ENCODE peak calls at places on chromosomes 13 and 19, in five cellular contexts. M is effector memory CD4-positive, alpha-beta T cell; K is Caco-2; G is fibroblast of mammary gland; U is body of pancreas. O is an unnamed sample.
A peak's percentile ranks its signal among the peaks of the same experiment; 100 is the strongest.

GRCh38 chr19:18319591-18320135 is 3.2 kb downstream of the LSM4 start:
- DNase-seq in M (no peak), K (no peak), G (no peak), U (peak; percentile 37), O (no peak)

GRCh38 chr13:33278923-33279322 is 6.6 kb downstream of the STARD13 start:
- DNase-seq in M (no peak), K (no peak), G (peak; percentile 36), U (no peak), O (no peak)

GRCh38 chr13:42474954-42475353 is 99.0 kb upstream of the TNFSF11 start:
- DNase-seq in M (no peak), K (no peak), G (peak; percentile 69), U (no peak), O (no peak)

GRCh38 chr19:51729781-51730180 is 6.0 kb upstream of the HAS1 start:
- DNase-seq in M (no peak), K (no peak), G (peak; percentile 81), U (no peak), O (no peak)

GRCh38 chr19:17616961-17617806 is 61.7 kb downstream of the COLGALT1 start:
- DNase-seq in M (no peak), K (peak; percentile 61), G (peak; percentile 23), U (no peak), O (no peak)

GRCh38 chr19:3039125-3039524 is 10.0 kb upstream of the TLE2 start:
- DNase-seq in M (no peak), K (no peak), G (no peak), U (no peak), O (no peak)

GRCh38 chr19:21474671-21475181 is 30.7 kb upstream of the ZNF429 start:
- DNase-seq in M (peak; percentile 63), K (no peak), G (peak; percentile 33), U (peak; percentile 88), O (peak; percentile 65)

GRCh38 chr19:579842-580155 is 7.4 kb downstream of the BSG start:
- DNase-seq in M (no peak), K (no peak), G (no peak), U (no peak), O (no peak)

GRCh38 chr13:35672611-35673010 is 196.1 kb upstream of the MAB21L1 start:
- DNase-seq in M (no peak), K (no peak), G (no peak), U (no peak), O (no peak)

GRCh38 chr19:55652311-55653078 is 2.3 kb upstream of the U2AF2 start:
- DNase-seq in M (no peak), K (no peak), G (no peak), U (no peak), O (no peak)

GRCh38 chr13:44402902-44403719 is 29.5 kb downstream of the SERP2 start:
- DNase-seq in M (no peak), K (peak; percentile 49), G (no peak), U (peak; percentile 51), O (no peak)

GRCh38 chr19:53865918-53866696 is 1.6 kb upstream of the MYADM start:
- DNase-seq in M (peak; percentile 70), K (peak; percentile 71), G (peak; percentile 45), U (peak; percentile 49), O (peak; percentile 62)

GRCh38 chr13:21767032-21767431 is 96.2 kb downstream of the FGF9 start:
- DNase-seq in M (no peak), K (no peak), G (no peak), U (no peak), O (no peak)

GRCh38 chr19:2049741-2050348 is 1.2 kb downstream of the MKNK2 start:
- DNase-seq in M (peak; percentile 49), K (peak; percentile 83), G (peak; percentile 67), U (peak; percentile 96), O (peak; percentile 72)

GRCh38 chr13:73754241-73754640 is 380.0 kb downstream of the KLF12 start:
- DNase-seq in M (no peak), K (no peak), G (no peak), U (no peak), O (no peak)

GRCh38 chr13:40490086-40490723 is 176.2 kb downstream of the FOXO1 start:
- DNase-seq in M (peak; percentile 20), K (no peak), G (no peak), U (peak; percentile 33), O (no peak)

GRCh38 chr19:18086590-18087138 is at the start of gene IL12RB1:
- DNase-seq in M (peak; percentile 41), K (no peak), G (no peak), U (peak; percentile 40), O (peak; percentile 74)

GRCh38 chr19:3129112-3129511 is 6.7 kb upstream of the GNA15 start:
- DNase-seq in M (no peak), K (peak; percentile 29), G (peak; percentile 78), U (peak; percentile 48), O (no peak)

GRCh38 chr13:46210362-46211083 is 1.2 kb upstream of the LRRC63 start:
- DNase-seq in M (no peak), K (no peak), G (no peak), U (no peak), O (no peak)

GRCh38 chr13:42017264-42017663 is 31.2 kb upstream of the DGKH start:
- DNase-seq in M (no peak), K (peak; percentile 19), G (no peak), U (no peak), O (no peak)

GRCh38 chr19:35461050-35461449 is 13.0 kb downstream of the FFAR2 start:
- DNase-seq in M (no peak), K (no peak), G (no peak), U (no peak), O (no peak)

GRCh38 chr19:53521373-53522202 is 16.4 kb upstream of the ZNF331 start:
- DNase-seq in M (no peak), K (no peak), G (no peak), U (no peak), O (no peak)

GRCh38 chr13:95660981-95661581 is 15.9 kb upstream of the DNAJC3 start:
- DNase-seq in M (no peak), K (peak; percentile 67), G (peak; percentile 64), U (peak; percentile 59), O (peak; percentile 13)

GRCh38 chr19:46845959-46846459 is 4.6 kb downstream of the AP2S1 start:
- DNase-seq in M (no peak), K (no peak), G (no peak), U (no peak), O (no peak)

GRCh38 chr13:85541476-85541875 is 257.7 kb downstream of the SLITRK6 start:
- DNase-seq in M (no peak), K (no peak), G (no peak), U (no peak), O (no peak)

GRCh38 chr19:46862974-46863632 is 2.3 kb downstream of the ARHGAP35 start:
- DNase-seq in M (no peak), K (no peak), G (no peak), U (no peak), O (no peak)

GRCh38 chr19:7605490-7606222 is 10.0 kb downstream of the CAMSAP3 start:
- DNase-seq in M (no peak), K (peak; percentile 60), G (peak; percentile 26), U (peak; percentile 40), O (no peak)

GRCh38 chr13:21674271-21675009 is 3.6 kb downstream of the FGF9 start:
- DNase-seq in M (no peak), K (no peak), G (no peak), U (no peak), O (peak; percentile 24)

GRCh38 chr19:45123440-45123850 is 30.5 kb downstream of the PPP1R37 start:
- DNase-seq in M (no peak), K (peak; percentile 62), G (no peak), U (no peak), O (no peak)

GRCh38 chr19:38867176-38867780 is 10.8 kb downstream of the RINL start:
- DNase-seq in M (no peak), K (no peak), G (no peak), U (no peak), O (no peak)
- H3K4me3 ChIP-seq in M (no peak overlapping the region), K (no peak overlapping the region), G (no peak overlapping the region), U (no peak overlapping the region), O (no peak overlapping the region)

GRCh38 chr13:26785845-26786630 is 25.5 kb upstream of the GPR12 start:
- DNase-seq in M (peak; percentile 20), K (no peak), G (peak; percentile 1), U (peak; percentile 21), O (peak; percentile 76)

GRCh38 chr13:26786651-26787295 is 26.2 kb upstream of the GPR12 start:
- DNase-seq in M (no peak), K (no peak), G (no peak), U (no peak), O (no peak)

GRCh38 chr13:26787961-26788360 is 27.4 kb upstream of the GPR12 start:
- DNase-seq in M (no peak), K (no peak), G (no peak), U (no peak), O (no peak)

GRCh38 chr13:26784704-26785639 is 24.4 kb upstream of the GPR12 start:
- DNase-seq in M (no peak), K (no peak), G (no peak), U (no peak), O (no peak)
- H3K4me3 ChIP-seq in M (peak overlapping the region; percentile 45), K (no peak overlapping the region), G (no peak overlapping the region), U (no peak overlapping the region), O (peak overlapping the region; percentile 63)

GRCh38 chr19:6587093-6587820 is 3.7 kb downstream of the CD70 start:
- DNase-seq in M (no peak), K (peak; percentile 20), G (peak; percentile 13), U (no peak), O (no peak)
- H3K4me3 ChIP-seq in M (peak overlapping the region; percentile 26), K (peak overlapping the region; percentile 42), G (no peak overlapping the region), U (no peak overlapping the region), O (peak overlapping the region; percentile 54)

DNA sequence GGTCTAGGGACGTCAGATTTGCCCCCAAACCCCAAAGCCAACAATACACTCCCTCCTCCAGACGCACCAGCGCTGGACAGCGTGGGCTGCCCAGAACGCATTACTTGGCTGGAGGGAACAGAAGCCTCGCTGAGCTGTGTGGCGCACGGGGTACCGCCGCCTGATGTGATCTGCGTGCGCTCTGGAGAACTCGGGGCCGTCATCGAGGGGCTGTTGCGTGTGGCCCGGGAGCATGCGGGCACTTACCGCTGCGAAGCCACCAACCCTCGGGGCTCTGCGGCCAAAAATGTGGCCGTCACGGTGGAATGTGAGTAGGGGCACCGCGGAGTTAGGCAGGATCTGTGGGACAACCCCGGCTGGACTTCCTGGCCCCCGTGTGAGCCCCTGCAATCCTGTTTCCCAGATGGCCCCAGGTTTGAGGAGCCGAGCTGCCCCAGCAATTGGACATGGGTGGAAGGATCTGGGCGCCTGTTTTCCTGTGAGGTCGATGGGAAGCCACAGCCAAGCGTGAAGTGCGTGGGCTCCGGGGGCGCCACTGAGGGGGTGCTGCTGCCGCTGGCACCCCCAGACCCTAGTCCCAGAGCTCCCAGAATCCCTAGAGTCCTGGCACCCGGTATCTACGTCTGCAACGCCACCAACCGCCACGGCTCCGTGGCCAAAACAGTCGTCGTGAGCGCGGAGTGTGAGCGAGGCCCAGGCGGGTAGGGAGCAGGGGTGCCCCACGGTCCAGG is 4.0 kb downstream of the ICAM5 start:
- DNase-seq in M (no peak), K (no peak), G (no peak), U (no peak), O (no peak)
- H3K4me3 ChIP-seq in M (no peak overlapping the region), K (no peak overlapping the region), G (no peak overlapping the region), U (no peak overlapping the region), O (no peak overlapping the region)

O was measured in naive thymus-derived CD4-positive, alpha-beta T cell.